ENCODE peak calls at places on chromosome 5, in eight cellular contexts. N is stimulated activated CD4-positive, alpha-beta T cell treated with anti-CD3 and anti-CD28 coated beads, Interleukin-12 subunit alpha, Interleukin-12 subunit beta, amount 100 ng/mL, for 4 hours; R is NCI-H1105; A is BE2C; D is C1 segment of cervical spinal cord; G is activated CD8-positive, alpha-beta T cell treated with anti-CD3 and anti-CD28 coated beads for 36 hours; U is HS-5; Y is HFFc6. X is an unnamed sample.

GRCh38 chr5:36073595-36074216 is 7.0 kb upstream of the UGT3A2 start:
- DNase-seq in D (no peak), Y (no peak), N (no peak), U (no peak), G (peak; percentile 13), A (peak; percentile 22), R (no peak), X (no peak)

GRCh38 chr5:83306572-83307241 is 164.8 kb upstream of the VCAN start:
- DNase-seq in N (no peak), A (no peak), R (no peak), U (peak; percentile 34), Y (peak; percentile 76), D (no peak), G (peak; percentile 43), X (no peak)

GRCh38 chr5:157354825-157355224 is 88.9 kb downstream of the CYFIP2 start:
- DNase-seq in N (no peak), A (no peak), R (no peak), Y (no peak), D (no peak), G (no peak), U (no peak), X (no peak)

GRCh38 chr5:14830210-14831005 is 41.2 kb downstream of the ANKH start:
- DNase-seq in N (no peak), G (no peak), D (no peak), R (no peak), A (no peak), Y (no peak), U (no peak), X (no peak)

GRCh38 chr5:23717486-23717885 is 210.1 kb downstream of the PRDM9 start:
- DNase-seq in Y (no peak), G (no peak), U (no peak), D (no peak), R (no peak), N (no peak), A (no peak), X (no peak)

GRCh38 chr5:17443333-17444125 is 54.5 kb upstream of the TAF11L2 start:
- DNase-seq in Y (no peak), N (no peak), A (no peak), G (no peak), R (no peak), U (no peak), D (no peak), X (no peak)

GRCh38 chr5:171418316-171418981 is 998 bp upstream of the FGF18 start:
- DNase-seq in Y (peak; percentile 82), U (peak; percentile 53), A (peak; percentile 83), N (peak; percentile 38), D (peak; percentile 26), G (peak; percentile 66), R (peak; percentile 40), X (peak; percentile 52)

GRCh38 chr5:962801-963200 is 45.8 kb upstream of the NKD2 start:
- DNase-seq in U (no peak), N (no peak), Y (no peak), G (no peak), D (no peak), A (no peak), R (no peak), X (no peak)

GRCh38 chr5:100644206-100644605 is 109.0 kb downstream of the FAM174A start:
- DNase-seq in G (no peak), D (no peak), Y (no peak), U (no peak), R (no peak), N (no peak), A (no peak), X (no peak)

GRCh38 chr5:95555553-95555952 is 652 bp downstream of the ARSK start:
- DNase-seq in D (no peak), R (no peak), A (no peak), Y (no peak), G (no peak), U (peak; percentile 15), N (no peak), X (peak; percentile 39)

GRCh38 chr5:138974227-138975063 is 99.3 kb upstream of the LRRTM2 start:
- DNase-seq in A (peak; percentile 49), N (no peak), U (no peak), R (no peak), D (no peak), G (no peak), Y (no peak), X (peak; percentile 78)

GRCh38 chr5:483434-484184 is 40.6 kb downstream of the EXOC3 start:
- DNase-seq in D (no peak), Y (no peak), U (no peak), R (no peak), G (peak; percentile 43), N (no peak), A (no peak), X (no peak)

GRCh38 chr5:143887302-143887638 is 75.3 kb downstream of the HMHB1 start:
- DNase-seq in N (no peak), U (no peak), D (no peak), Y (peak; percentile 16), G (no peak), R (peak; percentile 73), A (peak; percentile 83), X (peak; percentile 23)

GRCh38 chr5:142015781-142016533 is 3.1 kb upstream of the GNPDA1 start:
- DNase-seq in G (peak; percentile 68), D (no peak), N (peak; percentile 32), R (no peak), U (no peak), A (no peak), Y (peak; percentile 38), X (no peak)

X was measured in hippocampal formation.